ENCODE peak calls at places on chromosomes 6 and 20, in eight cellular contexts. O, L, M, K, E, I, R and P are unnamed samples.

GRCh38 chr20:23152308-23152892 is 66.3 kb upstream of the CD93 start:
- DNase-seq in O (no peak), L (no peak), M (peak), K (peak), E (no peak), I (peak), R (no peak), P (no peak)

GRCh38 chr6:31567531-31568370 is 4.3 kb upstream of the LTA start:
- DNase-seq in O (no peak), L (no peak), M (no peak), K (no peak), E (no peak), I (no peak), R (no peak), P (no peak)

GRCh38 chr6:27076116-27076515 is 171.4 kb upstream of the PRSS16 start:
- DNase-seq in O (no peak), L (no peak), M (no peak), K (no peak), E (no peak), I (no peak), R (no peak), P (no peak)

GRCh38 chr6:72446427-72446826 is 175.4 kb upstream of the KCNQ5 start:
- DNase-seq in O (no peak), L (no peak), M (no peak), K (no peak), E (no peak), I (no peak), R (no peak), P (no peak)

GRCh38 chr6:105424177-105424783 is 21.4 kb upstream of the PREP start:
- DNase-seq in O (peak), L (peak), M (no peak), K (peak), E (no peak), I (no peak), R (peak), P (peak)

GRCh38 chr6:85576479-85576878 is 17.2 kb downstream of the SNX14 start:
- DNase-seq in O (no peak), L (no peak), M (no peak), K (peak), E (no peak), I (no peak), R (no peak), P (peak)

GRCh38 chr6:108736832-108737231 is 111.4 kb upstream of the ARMC2 start:
- DNase-seq in O (no peak), L (no peak), M (no peak), K (peak), E (no peak), I (no peak), R (no peak), P (no peak)

GRCh38 chr6:136586295-136586694 is 36.1 kb upstream of the MAP7 start:
- DNase-seq in O (no peak), L (no peak), M (no peak), K (peak), E (no peak), I (no peak), R (no peak), P (no peak)

GRCh38 chr20:48294196-48294595 is 508.9 kb upstream of the SULF2 start:
- DNase-seq in O (no peak), L (no peak), M (no peak), K (peak), E (no peak), I (no peak), R (no peak), P (no peak)

GRCh38 chr6:106451419-106451818 is 90.9 kb downstream of the CRYBG1 start:
- DNase-seq in O (no peak), L (no peak), M (no peak), K (no peak), E (no peak), I (no peak), R (no peak), P (no peak)

GRCh38 chr6:22367331-22367730 is 70.5 kb upstream of the PRL start:
- DNase-seq in O (no peak), L (no peak), M (no peak), K (no peak), E (no peak), I (no peak), R (no peak), P (no peak)

GRCh38 chr6:2186516-2186915 is 58.9 kb downstream of the GMDS start:
- DNase-seq in O (no peak), L (no peak), M (no peak), K (no peak), E (no peak), I (no peak), R (no peak), P (no peak)

GRCh38 chr20:47666304-47666703 is 119.0 kb downstream of the SULF2 start:
- DNase-seq in O (no peak), L (no peak), M (peak), K (no peak), E (no peak), I (no peak), R (no peak), P (no peak)

GRCh38 chr6:1286972-1287600 is 24.8 kb upstream of the FOXQ1 start:
- DNase-seq in O (no peak), L (no peak), M (no peak), K (peak), E (no peak), I (no peak), R (no peak), P (peak)

GRCh38 chr6:33377166-33377565 is 14.5 kb upstream of the KIFC1 start:
- DNase-seq in O (no peak), L (no peak), M (no peak), K (no peak), E (no peak), I (no peak), R (no peak), P (no peak)

GRCh38 chr6:19472168-19472567 is 365.0 kb upstream of the ID4 start:
- DNase-seq in O (no peak), L (no peak), M (no peak), K (no peak), E (no peak), I (no peak), R (no peak), P (no peak)

GRCh38 chr6:147621280-147621679 is 112.8 kb downstream of the SAMD5 start:
- DNase-seq in O (no peak), L (no peak), M (no peak), K (no peak), E (no peak), I (no peak), R (no peak), P (no peak)

GRCh38 chr20:45347936-45348809 is at the start of gene SDC4:
- DNase-seq in O (peak), L (peak), M (peak), K (peak), E (peak), I (peak), R (peak), P (no peak)

GRCh38 chr20:39004508-39004907 is 42.4 kb downstream of the DHX35 start:
- DNase-seq in O (peak), L (no peak), M (no peak), K (no peak), E (no peak), I (no peak), R (no peak), P (no peak)

GRCh38 chr6:144438103-144438502 is 153.0 kb downstream of the UTRN start:
- DNase-seq in O (no peak), L (no peak), M (no peak), K (no peak), E (no peak), I (no peak), R (no peak), P (no peak)

GRCh38 chr6:28673800-28674671 is 148.4 kb downstream of the GPX5 start:
- DNase-seq in O (no peak), L (peak), M (no peak), K (peak), E (no peak), I (no peak), R (peak), P (peak)

GRCh38 chr6:2764610-2765165 is 505 bp upstream of the WRNIP1 start:
- DNase-seq in O (peak), L (peak), M (no peak), K (peak), E (peak), I (no peak), R (peak), P (no peak)

GRCh38 chr20:59526242-59527225 is 77.8 kb upstream of the PHACTR3 start:
- DNase-seq in O (no peak), L (no peak), M (no peak), K (peak), E (no peak), I (no peak), R (no peak), P (peak)

GRCh38 chr20:19778404-19778803 is 20.3 kb downstream of the RIN2 start:
- DNase-seq in O (no peak), L (no peak), M (no peak), K (no peak), E (no peak), I (no peak), R (no peak), P (no peak)

GRCh38 chr20:4041748-4042411 is 26.5 kb upstream of the RNF24 start:
- DNase-seq in O (no peak), L (no peak), M (no peak), K (peak), E (no peak), I (peak), R (no peak), P (peak)

GRCh38 chr6:74557236-74557635 is 648.6 kb downstream of the COL12A1 start:
- DNase-seq in O (no peak), L (no peak), M (no peak), K (no peak), E (no peak), I (no peak), R (no peak), P (no peak)